ENCODE peak calls at places on chromosomes 13 and 19, in six cellular contexts. E is H9, G is neuronal stem cell, D is mesenchymal stem cell, J is mesendoderm, O is H1. P is an unnamed sample.

GRCh38 chr13:48252176-48252575 is 19.2 kb downstream of the ITM2B start:
- DNase-seq in E (no peak), G (no peak), D (no peak), J (no peak), O (no peak), P (no peak)

GRCh38 chr13:29908411-29908810 is 58.0 kb upstream of the UBL3 start:
- DNase-seq in E (no peak), G (no peak), D (peak), J (no peak), O (no peak), P (peak)

GRCh38 chr19:41691268-41691970 is 3.3 kb upstream of the CEACAM7 start:
- DNase-seq in E (peak), G (no peak), D (no peak), J (peak), O (peak), P (no peak)

GRCh38 chr19:51441410-51442390 is 16.6 kb downstream of the SIGLEC8 start:
- DNase-seq in E (no peak), G (no peak), D (no peak), J (no peak), O (no peak), P (no peak)

GRCh38 chr19:24069907-24070657 is 16.9 kb upstream of the ZNF254 start:
- DNase-seq in E (no peak), G (no peak), D (no peak), J (no peak), O (no peak), P (peak)

GRCh38 chr19:31149306-31149975 is 199.8 kb downstream of the TSHZ3 start:
- DNase-seq in E (no peak), G (no peak), D (no peak), J (no peak), O (no peak), P (peak)

GRCh38 chr13:50476579-50476978 is 366.9 kb downstream of the DLEU7 start:
- DNase-seq in E (no peak), G (no peak), D (no peak), J (no peak), O (no peak), P (no peak)

GRCh38 chr19:7673995-7674667 is 2.8 kb upstream of the MCEMP1 start:
- DNase-seq in E (peak), G (no peak), D (peak), J (peak), O (peak), P (peak)

GRCh38 chr13:44052843-44053607 is 173.3 kb downstream of the LACC1 start:
- DNase-seq in E (peak), G (peak), D (peak), J (peak), O (peak), P (peak)

GRCh38 chr13:41059896-41060722 is 1.2 kb upstream of the WBP4 start:
- DNase-seq in E (peak), G (peak), D (peak), J (peak), O (peak), P (peak)

GRCh38 chr13:29578300-29579048 is 17.0 kb downstream of the SLC7A1 start:
- DNase-seq in E (no peak), G (no peak), D (no peak), J (no peak), O (no peak), P (no peak)

GRCh38 chr19:47693903-47694302 is 19.3 kb upstream of the EHD2 start:
- DNase-seq in E (no peak), G (no peak), D (no peak), J (no peak), O (no peak), P (no peak)

GRCh38 chr13:89465366-89465765 is 1794.2 kb downstream of the SLITRK5 start:
- DNase-seq in E (no peak), G (no peak), D (peak), J (no peak), O (no peak), P (no peak)

GRCh38 chr13:42883771-42884170 is 102.4 kb downstream of the FAM216B start:
- DNase-seq in E (no peak), G (peak), D (peak), J (peak), O (peak), P (peak)
- H2BK15ac ChIP-seq in E (no peak), G (no peak), D (no peak), J (no peak), O (peak), P (no peak)

GRCh38 chr13:91468301-91468700 is 69.9 kb downstream of the GPC5 start:
- DNase-seq in E (no peak), G (no peak), D (no peak), J (peak), O (no peak), P (peak)
- H2BK15ac ChIP-seq in E (no peak), G (no peak), D (no peak), J (no peak), O (no peak), P (no peak)

GRCh38 chr19:36997152-36997842 is 80.9 kb upstream of the ZNF420 start:
- DNase-seq in E (no peak), G (no peak), D (no peak), J (peak), O (no peak), P (no peak)
- H2BK15ac ChIP-seq in E (no peak), G (no peak), D (no peak), J (no peak), O (no peak), P (no peak)

DNA sequence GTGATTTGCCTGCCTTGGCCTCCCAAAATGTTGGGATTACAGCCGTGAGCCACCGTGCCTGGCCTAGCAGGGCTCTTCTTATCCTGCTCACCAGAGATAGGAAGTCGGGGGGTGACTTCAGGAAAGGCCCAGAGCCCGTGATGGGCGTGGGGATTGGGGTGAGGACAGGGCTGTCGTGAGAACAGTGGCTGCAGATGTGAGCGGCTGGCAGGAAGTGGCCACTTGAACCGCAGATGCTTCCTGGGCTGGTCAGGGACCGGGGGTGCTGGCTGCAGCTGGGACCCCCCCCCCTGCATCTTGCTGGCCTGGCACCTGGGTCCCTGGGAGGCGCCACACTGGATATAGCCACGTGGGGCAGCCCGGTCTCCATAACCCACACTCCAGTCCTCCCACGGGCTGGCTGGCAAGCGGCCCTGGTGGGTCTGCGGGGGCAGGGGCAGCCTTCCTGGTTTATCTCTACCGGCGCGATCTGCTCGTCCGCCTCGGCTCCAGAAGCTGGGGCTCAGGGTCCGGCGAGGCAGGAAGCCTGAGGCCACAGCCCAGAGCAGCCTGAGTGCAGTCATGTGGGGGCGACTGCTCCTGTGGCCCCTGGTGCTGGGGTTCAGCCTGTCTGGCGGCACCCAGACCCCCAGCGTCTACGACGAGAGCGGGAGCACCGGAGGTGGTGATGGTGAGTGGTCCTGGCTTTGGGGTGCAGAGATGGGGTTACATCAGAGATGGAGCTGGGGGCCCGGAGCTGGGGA is at the start of gene F2RL3:
- DNase-seq in E (no peak), G (no peak), D (peak), J (no peak), O (no peak), P (peak)
- H2BK15ac ChIP-seq in E (no peak), G (peak), D (peak), J (no peak), O (no peak), P (no peak)

GRCh38 chr13:109224033-109224432 is 562.4 kb downstream of the IRS2 start:
- DNase-seq in E (no peak), G (no peak), D (no peak), J (no peak), O (no peak), P (no peak)
- H2BK15ac ChIP-seq in E (no peak), G (no peak), D (no peak), J (no peak), O (no peak), P (no peak)

DNA sequence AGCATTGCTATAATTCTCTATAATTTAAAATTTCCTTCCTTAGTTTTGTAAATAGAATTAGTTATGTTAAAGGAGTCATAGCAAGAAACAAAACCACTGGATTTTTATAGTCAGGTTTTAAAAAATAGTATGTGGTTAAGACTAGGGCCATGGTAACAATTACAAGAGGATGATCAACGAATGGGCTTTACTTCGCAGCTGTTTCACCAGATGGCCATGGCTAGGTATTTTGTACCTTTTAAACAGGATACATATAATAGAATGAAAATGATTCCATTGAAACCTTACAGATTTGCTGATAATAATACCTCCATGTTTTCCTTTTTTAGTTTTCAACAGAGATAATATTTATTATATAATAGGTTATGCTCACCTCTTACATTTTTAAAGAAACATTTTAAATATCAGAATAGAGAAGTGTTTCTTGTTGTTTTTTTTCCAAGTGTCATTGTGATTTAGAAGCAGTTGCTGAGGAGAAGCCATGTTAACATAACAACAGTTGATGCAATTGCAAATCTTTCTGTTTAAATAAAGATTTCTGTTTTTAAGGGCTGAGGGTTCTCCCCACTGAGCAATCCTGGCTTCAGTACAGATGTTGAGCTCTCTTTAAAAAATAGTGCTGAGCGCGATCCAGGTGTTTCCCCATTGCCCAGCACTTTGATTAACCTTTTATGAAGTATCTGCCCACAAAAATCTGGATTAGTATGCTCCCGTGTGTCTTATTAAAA is 205.2 kb downstream of the HS6ST3 start:
- DNase-seq in E (peak), G (no peak), D (no peak), J (no peak), O (no peak), P (no peak)
- H2BK15ac ChIP-seq in E (no peak), G (no peak), D (no peak), J (no peak), O (peak), P (no peak)

P was measured in IMR-90.